ENCODE peak calls at places on chromosomes 11 and 22, in five cellular contexts. P, O, R, J and A are unnamed samples.

GRCh38 chr11:43933608-43934358 is 8.7 kb upstream of the C11orf96 start:
- DNase-seq in O (peak; percentile 71), P (peak; percentile 52), J (no peak), R (no peak), A (no peak)

GRCh38 chr11:3781423-3781822 is 15.9 kb downstream of the NUP98 start:
- DNase-seq in J (no peak), R (no peak), O (no peak), P (no peak), A (peak; percentile 36)

GRCh38 chr11:119288219-119288618 is 28.7 kb downstream of the MCAM start:
- DNase-seq in R (no peak), P (no peak), O (no peak), J (no peak), A (no peak)

GRCh38 chr11:1773711-1774550 is 10.2 kb upstream of the CTSD start:
- DNase-seq in O (no peak), R (no peak), P (no peak), J (no peak), A (no peak)

GRCh38 chr11:76667856-76668255 is 2.7 kb downstream of the LRRC32 start:
- DNase-seq in O (no peak), R (no peak), P (no peak), J (no peak), A (no peak)

GRCh38 chr22:45478108-45478771 is 24.4 kb upstream of the FBLN1 start:
- DNase-seq in P (peak; percentile 84), R (no peak), J (no peak), O (peak; percentile 97), A (peak; percentile 86)

GRCh38 chr11:114348200-114349191 is 51.8 kb downstream of the C11orf71 start:
- DNase-seq in O (peak; percentile 81), J (peak; percentile 59), R (peak; percentile 51), P (peak; percentile 81), A (peak; percentile 33)

GRCh38 chr11:74321487-74322188 is 10.2 kb upstream of the P4HA3 start:
- DNase-seq in P (peak; percentile 49), R (peak; percentile 14), O (peak; percentile 68), J (peak; percentile 32), A (peak; percentile 63)

GRCh38 chr11:123544631-123545375 is 109.6 kb downstream of the SCN3B start:
- DNase-seq in P (no peak), J (no peak), R (peak; percentile 76), O (no peak), A (no peak)

GRCh38 chr11:118526688-118527087 is 586 bp upstream of the TTC36 start:
- DNase-seq in O (no peak), R (no peak), P (no peak), J (no peak), A (no peak)

GRCh38 chr22:43829448-43829821 is 17.3 kb upstream of the EFCAB6 start:
- DNase-seq in R (no peak), P (no peak), O (no peak), J (no peak), A (peak; percentile 37)